ENCODE peak calls at places on chromosomes 12 and 14, in four cellular contexts. V is stomach, F is uterus, X is gastrocnemius medialis. Z is an unnamed sample.

GRCh38 chr14:24798911-24799310 is 164.9 kb upstream of the GZMB start:
- DNase-seq in V (no peak), F (no peak), X (no peak), Z (no peak)

GRCh38 chr12:115433014-115433634 is 749.1 kb upstream of the TBX3 start:
- DNase-seq in V (no peak), F (no peak), X (no peak), Z (no peak)

GRCh38 chr14:64729386-64730060 is 25.3 kb downstream of the PLEKHG3 start:
- DNase-seq in V (no peak), F (no peak), X (peak; percentile 47), Z (no peak)

GRCh38 chr12:15045451-15045850 is 72.6 kb downstream of the PDE6H start:
- DNase-seq in V (no peak), F (peak; percentile 31), X (no peak), Z (no peak)

GRCh38 chr14:56854325-56854724 is 44.0 kb upstream of the OTX2 start:
- DNase-seq in V (no peak), F (no peak), X (no peak), Z (peak; percentile 49)

GRCh38 chr12:76790564-76791552 is 26.9 kb downstream of the ZDHHC17 start:
- DNase-seq in V (no peak), F (no peak), X (no peak), Z (no peak)

GRCh38 chr14:79971330-79971729 is 240.0 kb downstream of the DIO2 start:
- DNase-seq in V (no peak), F (peak; percentile 27), X (peak; percentile 15), Z (peak; percentile 39)

GRCh38 chr12:71556881-71557280 is 106.8 kb downstream of the ZFC3H1 start:
- DNase-seq in V (no peak), F (no peak), X (peak; percentile 29), Z (no peak)

GRCh38 chr14:58193542-58193941 is 6.4 kb upstream of the ACTR10 start:
- DNase-seq in V (no peak), F (no peak), X (no peak), Z (no peak)

GRCh38 chr12:119183942-119184695 is 5.4 kb downstream of the HSPB8 start:
- DNase-seq in V (no peak), F (no peak), X (peak; percentile 81), Z (no peak)

GRCh38 chr12:4268549-4269181 is 4.9 kb upstream of the CCND2 start:
- DNase-seq in V (no peak), F (no peak), X (no peak), Z (no peak)

GRCh38 chr14:36227344-36227743 is 50.8 kb upstream of the PTCSC3 start:
- DNase-seq in V (no peak), F (no peak), X (no peak), Z (no peak)

GRCh38 chr14:71610149-71610548 is 322.1 kb upstream of the RGS6 start:
- DNase-seq in V (no peak), F (no peak), X (no peak), Z (no peak)

GRCh38 chr12:54658306-54659264 is 10.4 kb upstream of the DCD start:
- DNase-seq in V (peak; percentile 72), F (no peak), X (no peak), Z (no peak)

GRCh38 chr12:48882972-48883304 is 17.3 kb upstream of the RND1 start:
- DNase-seq in V (peak; percentile 36), F (no peak), X (no peak), Z (no peak)

GRCh38 chr14:65880507-65880906 is 468.0 kb downstream of the FUT8 start:
- DNase-seq in V (no peak), F (no peak), X (no peak), Z (no peak)

GRCh38 chr12:11895421-11896064 is 175.2 kb upstream of the BCL2L14 start:
- DNase-seq in V (no peak), F (no peak), X (no peak), Z (no peak)

GRCh38 chr12:15474766-15475165 is 152.5 kb downstream of the PTPRO start:
- DNase-seq in V (no peak), F (no peak), X (no peak), Z (no peak)

GRCh38 chr12:119666226-119666808 is 1.6 kb upstream of the PRKAB1 start:
- DNase-seq in V (no peak), F (no peak), X (no peak), Z (no peak)

GRCh38 chr12:112916270-112916669 is 9.5 kb downstream of the OAS1 start:
- DNase-seq in V (peak; percentile 56), F (no peak), X (peak; percentile 17), Z (peak; percentile 90)

GRCh38 chr14:52279405-52279804 is 11.9 kb downstream of the PTGDR start:
- DNase-seq in V (no peak), F (no peak), X (no peak), Z (no peak)

GRCh38 chr12:537772-538171 is 78.0 kb downstream of the B4GALNT3 start:
- DNase-seq in V (peak; percentile 70), F (no peak), X (no peak), Z (peak; percentile 66)

GRCh38 chr14:72680853-72681640 is 212.9 kb downstream of the DPF3 start:
- DNase-seq in V (no peak), F (no peak), X (no peak), Z (no peak)

GRCh38 chr12:59792647-59793046 is 196.8 kb downstream of the SLC16A7 start:
- DNase-seq in V (no peak), F (no peak), X (no peak), Z (no peak)

GRCh38 chr12:88600272-88600671 is 20.0 kb upstream of the KITLG start:
- DNase-seq in V (no peak), F (no peak), X (no peak), Z (no peak)

GRCh38 chr12:88334271-88334670 is 192.2 kb downstream of the TMTC3 start:
- DNase-seq in V (peak; percentile 26), F (peak; percentile 14), X (peak; percentile 31), Z (peak; percentile 19)

GRCh38 chr12:3222935-3223334 is 145.8 kb downstream of the TSPAN9 start:
- DNase-seq in V (no peak), F (no peak), X (no peak), Z (no peak)

GRCh38 chr14:49946320-49947141 is 53.6 kb downstream of the ARF6 start:
- DNase-seq in V (peak; percentile 34), F (no peak), X (no peak), Z (peak; percentile 62)

GRCh38 chr14:52370406-52370911 is 56.3 kb downstream of the PTGER2 start:
- DNase-seq in V (no peak), F (no peak), X (no peak), Z (no peak)

GRCh38 chr14:105069887-105070759 is 4.9 kb upstream of the GPR132 start:
- DNase-seq in V (no peak), F (no peak), X (no peak), Z (no peak)

DNA sequence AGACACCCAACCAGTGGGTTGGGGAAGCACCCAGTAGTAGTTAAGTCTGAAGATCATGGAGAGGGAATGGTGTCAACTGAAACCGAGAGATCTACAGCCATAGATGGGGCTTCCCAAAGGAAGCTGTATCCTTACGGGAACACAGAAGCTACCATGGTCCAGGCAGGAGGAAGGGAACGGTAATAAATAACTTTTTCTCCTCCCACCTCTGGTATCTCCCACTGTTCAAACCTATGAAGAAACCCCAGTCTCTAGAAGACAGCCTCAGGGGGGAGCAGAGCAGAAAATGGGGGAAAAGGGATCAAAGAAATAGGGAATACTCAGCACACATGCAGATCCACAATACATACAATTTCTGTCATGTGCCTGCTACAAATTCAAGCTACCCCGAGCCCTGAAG is 33.4 kb downstream of the ZNF605 start:
- DNase-seq in V (no peak), F (no peak), X (no peak), Z (no peak)
- H3K9me3 ChIP-seq in V (peaks cover 98% of the 10 kb centered on the region), F (peaks cover 79% of the 10 kb centered on the region), X (peaks cover 42% of the 10 kb centered on the region), Z (peaks cover 12% of the 10 kb centered on the region)

GRCh38 chr14:68514611-68515194 is 278.2 kb downstream of the ZFP36L1 start:
- DNase-seq in V (no peak), F (no peak), X (no peak), Z (no peak)

GRCh38 chr14:68512088-68512487 is 280.8 kb downstream of the ZFP36L1 start:
- DNase-seq in V (no peak), F (peak; percentile 85), X (no peak), Z (no peak)

GRCh38 chr14:68516235-68516634 is 276.6 kb downstream of the ZFP36L1 start:
- DNase-seq in V (no peak), F (no peak), X (no peak), Z (no peak)

GRCh38 chr14:68513137-68513536 is 279.7 kb downstream of the ZFP36L1 start:
- DNase-seq in V (no peak), F (no peak), X (no peak), Z (no peak)

GRCh38 chr14:68513838-68514610 is 278.8 kb downstream of the ZFP36L1 start:
- DNase-seq in V (no peak), F (no peak), X (no peak), Z (no peak)
- H3K4me1 ChIP-seq in V (peaks cover 43% of the 10 kb centered on the region), F (peaks cover 41% of the 10 kb centered on the region), X (peaks cover 18% of the 10 kb centered on the region), Z (peaks cover 3% of the 10 kb centered on the region)

GRCh38 chr14:90383126-90383730 is 13.6 kb upstream of the CALM1 start:
- DNase-seq in V (peak; percentile 100), F (peak; percentile 99), X (peak; percentile 100), Z (peak; percentile 100)
- TF ChIP-seq POLR2A in V (no peak), F (peak; percentile 90), X (peak; percentile 98), Z (peak; percentile 93)

DNA sequence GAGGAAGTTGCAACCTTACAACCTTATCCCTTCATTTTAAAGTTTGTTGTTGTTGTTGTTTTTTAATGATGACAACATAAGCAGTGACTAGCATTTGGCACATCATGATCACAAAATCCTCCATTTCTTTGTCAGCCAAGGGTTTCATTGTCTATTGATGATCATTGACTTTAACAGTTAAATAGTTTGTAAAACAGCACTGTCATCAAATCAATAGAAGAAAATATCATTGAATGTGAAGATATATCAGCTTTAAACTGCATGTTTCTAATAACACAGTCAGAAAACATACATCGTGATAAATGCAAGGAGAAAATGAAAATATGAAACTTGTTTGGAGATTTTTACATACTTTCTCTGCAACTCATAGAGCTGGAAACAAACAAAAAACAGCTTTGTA is 922.3 kb upstream of the LRFN5 start:
- DNase-seq in V (no peak), F (no peak), X (no peak), Z (no peak)
- H3K9me3 ChIP-seq in V (no peaks in the 10 kb centered on the region), F (no peaks in the 10 kb centered on the region), X (no peaks in the 10 kb centered on the region), Z (no peaks in the 10 kb centered on the region)

GRCh38 chr12:57892232-57892987 is 45.9 kb upstream of the CTDSP2 start:
- DNase-seq in V (no peak), F (no peak), X (no peak), Z (no peak)
- H3K4me1 ChIP-seq in V (peaks cover 84% of the 10 kb centered on the region), F (peaks cover 39% of the 10 kb centered on the region), X (peaks cover 78% of the 10 kb centered on the region), Z (peaks cover 29% of the 10 kb centered on the region)

DNA sequence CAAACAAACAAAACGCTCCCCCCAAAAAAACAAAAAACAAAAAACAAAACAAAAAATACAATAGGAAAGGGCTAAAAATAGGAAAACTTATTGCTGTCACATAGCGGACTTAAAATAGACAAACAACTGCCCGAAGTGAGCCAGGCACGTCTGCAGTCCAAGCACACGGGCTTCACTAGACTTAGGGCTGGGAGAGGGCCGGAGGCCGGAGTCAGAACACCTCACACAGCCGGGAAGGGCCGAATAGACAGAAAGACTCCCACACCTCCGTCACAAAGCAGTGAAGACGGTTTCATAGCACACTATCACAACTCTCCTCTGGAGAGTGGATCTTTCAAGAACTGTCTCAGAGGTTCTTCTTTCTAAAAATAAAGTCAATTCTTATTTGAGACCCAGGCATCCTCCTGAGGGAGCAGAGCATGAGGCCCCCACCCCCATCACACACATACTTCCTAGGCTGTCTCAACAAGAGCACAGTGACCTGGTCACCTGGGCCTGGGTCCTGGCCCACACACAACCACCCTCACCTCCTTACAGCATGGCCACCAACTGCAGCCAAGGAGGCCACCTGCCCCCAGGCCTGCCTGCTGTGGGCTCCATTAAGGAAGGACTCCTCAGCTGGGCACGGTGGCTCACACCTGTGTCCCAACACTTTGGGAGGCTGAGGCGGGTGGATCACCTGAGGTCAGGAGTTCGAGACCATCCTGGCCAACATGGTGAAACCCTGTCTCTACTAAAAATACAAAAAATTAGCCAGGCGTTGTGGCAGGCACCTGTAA is 6.7 kb downstream of the BAG5 start:
- DNase-seq in V (no peak), F (no peak), X (no peak), Z (no peak)
- TF ChIP-seq POLR2A in V (no peak), F (no peak), X (peak; percentile 33), Z (no peak)